ENCODE peak calls at places on chromosomes 7 and 10, in eight cellular contexts. W is esophagus muscularis mucosa, S is tibial nerve, I is colonic mucosa, Z is right atrium auricular region, D is stomach, M is sigmoid colon, E is breast epithelium. N is an unnamed sample.

GRCh38 chr7:124723012-124723411 is 42.6 kb downstream of the GPR37 start:
- DNase-seq in W (no peak), S (no peak), I (no peak), Z (no peak), D (no peak), M (no peak), E (no peak), N (no peak)

GRCh38 chr7:148242271-148242801 is 348.2 kb upstream of the C7orf33 start:
- DNase-seq in W (no peak), S (peak; percentile 30), I (peak; percentile 54), Z (no peak), D (peak; percentile 33), M (no peak), E (no peak), N (no peak)

GRCh38 chr7:20834656-20835055 is 48.0 kb upstream of the SP8 start:
- DNase-seq in W (no peak), S (no peak), I (no peak), Z (no peak), D (no peak), M (no peak), E (no peak), N (no peak)

GRCh38 chr7:17274551-17275245 is 23.8 kb upstream of the AHR start:
- DNase-seq in W (no peak), S (no peak), I (no peak), Z (no peak), D (no peak), M (no peak), E (no peak), N (no peak)

GRCh38 chr10:88347597-88348304 is 235.4 kb downstream of the RNLS start:
- DNase-seq in W (no peak), S (no peak), I (no peak), Z (no peak), D (no peak), M (no peak), E (no peak), N (no peak)

GRCh38 chr10:44697096-44697495 is 214.0 kb upstream of the TMEM72 start:
- DNase-seq in W (no peak), S (no peak), I (no peak), Z (no peak), D (no peak), M (no peak), E (no peak), N (no peak)

GRCh38 chr7:116252249-116252648 is 41.9 kb downstream of the TES start:
- DNase-seq in W (no peak), S (no peak), I (no peak), Z (no peak), D (no peak), M (no peak), E (no peak), N (no peak)

GRCh38 chr10:29372920-29373319 is 84.0 kb downstream of the LYZL1 start:
- DNase-seq in W (no peak), S (no peak), I (no peak), Z (no peak), D (no peak), M (no peak), E (no peak), N (no peak)

GRCh38 chr10:21526952-21527633 is 1.6 kb upstream of the SKIDA1 start:
- DNase-seq in W (no peak), S (peak; percentile 44), I (peak; percentile 64), Z (peak; percentile 67), D (peak; percentile 54), M (peak; percentile 83), E (no peak), N (peak; percentile 81)

GRCh38 chr7:119630570-119630969 is 642.4 kb upstream of the KCND2 start:
- DNase-seq in W (no peak), S (no peak), I (no peak), Z (no peak), D (no peak), M (no peak), E (no peak), N (no peak)

GRCh38 chr7:138893258-138893657 is 87.9 kb downstream of the KIAA1549 start:
- DNase-seq in W (no peak), S (no peak), I (no peak), Z (no peak), D (no peak), M (no peak), E (no peak), N (no peak)

GRCh38 chr10:126876456-126876855 is 28.8 kb upstream of the DOCK1 start:
- DNase-seq in W (no peak), S (no peak), I (no peak), Z (no peak), D (no peak), M (no peak), E (no peak), N (no peak)

GRCh38 chr7:29457141-29457561 is 106.5 kb upstream of the PRR15 start:
- DNase-seq in W (no peak), S (no peak), I (no peak), Z (no peak), D (no peak), M (no peak), E (no peak), N (no peak)

GRCh38 chr10:4006051-4006450 is 221.0 kb upstream of the KLF6 start:
- DNase-seq in W (no peak), S (peak; percentile 22), I (no peak), Z (no peak), D (no peak), M (peak; percentile 80), E (no peak), N (peak; percentile 33)

GRCh38 chr10:88385601-88386203 is 197.4 kb downstream of the RNLS start:
- DNase-seq in W (no peak), S (no peak), I (peak; percentile 97), Z (no peak), D (peak; percentile 89), M (peak; percentile 62), E (peak; percentile 33), N (no peak)

GRCh38 chr7:91957823-91958222 is 17.2 kb downstream of the AKAP9 start:
- DNase-seq in W (no peak), S (no peak), I (no peak), Z (no peak), D (no peak), M (no peak), E (no peak), N (no peak)

GRCh38 chr7:80047856-80048459 is 86.7 kb upstream of the GNAI1 start:
- DNase-seq in W (no peak), S (no peak), I (no peak), Z (no peak), D (no peak), M (no peak), E (no peak), N (no peak)

GRCh38 chr10:63491558-63492316 is 26.0 kb upstream of the JMJD1C start:
- DNase-seq in W (no peak), S (peak; percentile 45), I (no peak), Z (peak; percentile 70), D (no peak), M (peak; percentile 70), E (peak; percentile 78), N (no peak)

GRCh38 chr10:114492351-114493037 is 88.2 kb upstream of the AFAP1L2 start:
- DNase-seq in W (no peak), S (no peak), I (no peak), Z (no peak), D (no peak), M (no peak), E (no peak), N (no peak)

GRCh38 chr7:18570890-18571478 is 75.4 kb downstream of the HDAC9 start:
- DNase-seq in W (no peak), S (no peak), I (no peak), Z (no peak), D (no peak), M (no peak), E (no peak), N (no peak)

GRCh38 chr7:18566829-18567228 is 71.3 kb downstream of the HDAC9 start:
- DNase-seq in W (no peak), S (no peak), I (no peak), Z (no peak), D (no peak), M (no peak), E (no peak), N (no peak)

GRCh38 chr7:18573410-18574234 is 78.1 kb downstream of the HDAC9 start:
- DNase-seq in W (no peak), S (no peak), I (no peak), Z (no peak), D (no peak), M (no peak), E (no peak), N (peak; percentile 16)

GRCh38 chr7:18572885-18573284 is 77.3 kb downstream of the HDAC9 start:
- DNase-seq in W (no peak), S (no peak), I (no peak), Z (no peak), D (no peak), M (no peak), E (no peak), N (no peak)

GRCh38 chr7:18570441-18570840 is 74.9 kb downstream of the HDAC9 start:
- DNase-seq in W (no peak), S (no peak), I (no peak), Z (no peak), D (no peak), M (no peak), E (no peak), N (no peak)
- H3K4me1 ChIP-seq in W (peaks cover 5% of the 10 kb centered on the region), S (no peaks in the 10 kb centered on the region), I (no peaks in the 10 kb centered on the region), Z (no peaks in the 10 kb centered on the region), D (no peaks in the 10 kb centered on the region), M (no peaks in the 10 kb centered on the region), E (no peaks in the 10 kb centered on the region), N (peaks cover 29% of the 10 kb centered on the region)

GRCh38 chr7:101210143-101210542 is 7.2 kb downstream of the PLOD3 start:
- DNase-seq in W (no peak), S (no peak), I (no peak), Z (no peak), D (no peak), M (no peak), E (no peak), N (no peak)
- H3K27me3 ChIP-seq in W (no peaks in the 10 kb centered on the region), S (no peaks in the 10 kb centered on the region), I (no peaks in the 10 kb centered on the region), Z (no peaks in the 10 kb centered on the region), D (no peaks in the 10 kb centered on the region), M (no peaks in the 10 kb centered on the region), E (no peaks in the 10 kb centered on the region), N (no peaks in the 10 kb centered on the region)

DNA sequence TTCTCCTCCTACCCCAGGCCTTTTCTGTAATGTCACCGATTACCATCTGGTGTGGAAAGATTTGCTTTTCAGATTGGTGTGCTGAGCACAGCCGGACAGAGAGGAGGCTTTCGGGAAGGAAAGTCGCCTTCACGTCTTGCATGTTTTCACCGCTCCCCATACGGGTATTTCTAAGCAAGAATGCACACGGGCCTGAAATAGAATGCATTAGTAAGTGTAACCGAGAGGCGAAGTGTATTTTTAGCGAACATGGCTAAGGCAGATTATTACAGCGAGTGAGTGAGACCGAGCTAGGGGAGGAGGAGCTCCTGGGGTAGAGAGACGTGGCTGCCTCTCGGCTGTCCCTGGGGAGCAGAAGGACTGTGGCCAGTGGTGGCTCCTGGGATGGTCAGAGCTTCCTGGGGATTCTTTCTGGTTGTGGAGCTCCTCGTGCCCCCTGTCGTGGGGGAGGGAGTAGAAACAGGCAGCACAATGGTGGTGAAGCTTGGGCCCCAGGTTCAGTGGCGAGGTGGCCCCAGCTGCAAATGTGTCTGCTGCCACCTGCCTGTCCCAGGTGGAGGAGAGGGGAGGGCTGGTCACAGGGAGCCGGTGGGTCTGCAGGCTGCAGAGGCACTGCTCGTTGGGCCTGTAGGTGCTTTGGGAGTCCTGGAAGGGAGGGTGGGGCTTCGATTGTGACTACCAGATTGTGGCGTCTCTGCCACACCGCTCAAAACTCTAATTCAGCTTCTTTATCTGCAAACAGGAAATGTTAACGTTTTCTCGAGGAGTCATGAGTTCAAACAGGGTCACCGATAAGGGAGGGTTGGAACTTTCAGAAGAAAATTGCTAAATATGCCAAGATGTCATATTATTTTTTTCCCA is 135.8 kb downstream of the CAMK1D start:
- DNase-seq in W (no peak), S (no peak), I (peak; percentile 47), Z (no peak), D (peak; percentile 34), M (no peak), E (no peak), N (peak; percentile 32)
- TF ChIP-seq CTCF in W (no peak), S (no peak), I (peak; percentile 15), Z (no peak), D (no peak), M (no peak), E (no peak), N (peak; percentile 22)

GRCh38 chr7:99094369-99094768 is 49.5 kb downstream of the SMURF1 start:
- DNase-seq in W (no peak), S (no peak), I (no peak), Z (no peak), D (no peak), M (no peak), E (no peak), N (no peak)
- H3K4me1 ChIP-seq in W (peaks cover 8% of the 10 kb centered on the region), S (peaks cover 14% of the 10 kb centered on the region), I (peaks cover 2% of the 10 kb centered on the region), Z (peaks cover 23% of the 10 kb centered on the region), D (peaks cover 41% of the 10 kb centered on the region), M (peaks cover 43% of the 10 kb centered on the region), E (peaks cover 12% of the 10 kb centered on the region), N (peaks cover 45% of the 10 kb centered on the region)